ENCODE peak calls at places on chromosomes 7 and 10, in nine cellular contexts. U, L, R, B, J, M, A, T and X are unnamed samples.

GRCh38 chr7:91098566-91098965 is 165.7 kb upstream of the FZD1 start:
- DNase-seq in U (no peak), L (peak; percentile 61), R (no peak), B (no peak), J (no peak), M (peak; percentile 44), A (no peak), T (no peak), X (no peak)

GRCh38 chr7:111138196-111138569 is 47.3 kb downstream of the LRRN3 start:
- DNase-seq in U (peak; percentile 39), L (peak; percentile 46), R (no peak), B (peak; percentile 63), J (no peak), M (peak; percentile 85), A (no peak), T (peak; percentile 97), X (no peak)

GRCh38 chr10:1358860-1359598 is 302.8 kb downstream of the WDR37 start:
- DNase-seq in U (peak; percentile 65), L (no peak), R (no peak), B (peak; percentile 58), J (peak; percentile 22), M (no peak), A (no peak), T (no peak), X (no peak)

GRCh38 chr10:74213571-74214162 is 62.6 kb downstream of the ADK start:
- DNase-seq in U (peak; percentile 63), L (peak; percentile 70), R (peak; percentile 47), B (no peak), J (no peak), M (peak; percentile 61), A (no peak), T (peak; percentile 34), X (no peak)

GRCh38 chr7:18552943-18553584 is 57.5 kb downstream of the HDAC9 start:
- DNase-seq in U (no peak), L (no peak), R (no peak), B (no peak), J (no peak), M (no peak), A (no peak), T (peak; percentile 36), X (no peak)

GRCh38 chr10:87935290-87936141 is 72.1 kb downstream of the PTEN start:
- DNase-seq in U (no peak), L (peak; percentile 66), R (no peak), B (no peak), J (no peak), M (no peak), A (no peak), T (no peak), X (no peak)

GRCh38 chr10:129659881-129660280 is 192.8 kb downstream of the MGMT start:
- DNase-seq in U (no peak), L (no peak), R (no peak), B (no peak), J (no peak), M (no peak), A (no peak), T (no peak), X (no peak)

GRCh38 chr10:42691361-42692120 is 53.2 kb upstream of the ZNF33B start:
- DNase-seq in U (no peak), L (no peak), R (no peak), B (no peak), J (no peak), M (no peak), A (no peak), T (no peak), X (peak; percentile 27)

GRCh38 chr10:4867520-4868356 is 41.7 kb downstream of the AKR1E2 start:
- DNase-seq in U (no peak), L (peak; percentile 67), R (no peak), B (no peak), J (no peak), M (no peak), A (no peak), T (no peak), X (no peak)

GRCh38 chr10:71933651-71934050 is 30.5 kb upstream of the CHST3 start:
- DNase-seq in U (no peak), L (no peak), R (no peak), B (peak; percentile 55), J (no peak), M (no peak), A (no peak), T (no peak), X (no peak)

GRCh38 chr7:90579181-90579688 is 16.9 kb upstream of the CDK14 start:
- DNase-seq in U (no peak), L (peak; percentile 92), R (no peak), B (no peak), J (no peak), M (peak; percentile 63), A (no peak), T (no peak), X (no peak)

GRCh38 chr7:125814030-125814535 is 884.5 kb upstream of the POT1 start:
- DNase-seq in U (no peak), L (no peak), R (no peak), B (no peak), J (no peak), M (no peak), A (no peak), T (no peak), X (no peak)

GRCh38 chr10:114100848-114101741 is 57.4 kb downstream of the ADRB1 start:
- DNase-seq in U (peak; percentile 40), L (peak; percentile 46), R (peak; percentile 35), B (peak; percentile 55), J (no peak), M (peak; percentile 47), A (no peak), T (no peak), X (no peak)

GRCh38 chr7:142248-142955 is 50.0 kb upstream of the FAM20C start:
- DNase-seq in U (no peak), L (peak; percentile 78), R (no peak), B (no peak), J (no peak), M (no peak), A (no peak), T (no peak), X (no peak)

GRCh38 chr7:101916041-101916800 is 98.8 kb downstream of the CUX1 start:
- DNase-seq in U (no peak), L (no peak), R (no peak), B (no peak), J (no peak), M (no peak), A (no peak), T (no peak), X (no peak)

GRCh38 chr10:126586878-126587277 is 83.6 kb downstream of the C10orf90 start:
- DNase-seq in U (no peak), L (no peak), R (no peak), B (no peak), J (no peak), M (no peak), A (no peak), T (no peak), X (no peak)

GRCh38 chr7:142689439-142690168 is 59.7 kb upstream of the PRSS1 start:
- DNase-seq in U (no peak), L (peak; percentile 9), R (no peak), B (no peak), J (no peak), M (no peak), A (no peak), T (no peak), X (no peak)

GRCh38 chr7:152587366-152587765 is 88.6 kb downstream of the XRCC2 start:
- DNase-seq in U (no peak), L (peak; percentile 19), R (no peak), B (no peak), J (no peak), M (no peak), A (no peak), T (no peak), X (no peak)

GRCh38 chr7:155589001-155589980 is 42.9 kb upstream of the CNPY1 start:
- DNase-seq in U (no peak), L (no peak), R (no peak), B (no peak), J (peak; percentile 66), M (no peak), A (no peak), T (no peak), X (no peak)

GRCh38 chr7:6022671-6023070 is 8.5 kb upstream of the ANKRD61 start:
- DNase-seq in U (no peak), L (no peak), R (no peak), B (no peak), J (peak; percentile 2), M (no peak), A (no peak), T (no peak), X (no peak)